ENCODE peak calls at places on chromosomes 6 and 20, in seven cellular contexts. One of them, this sample, is unnamed.

GRCh38 chr6:6008648-6009421 is 2.1 kb upstream of the NRN1 start:
- DNase-seq in H9: peak; percentile 92
- DNase-seq in H1: peak; percentile 84
- DNase-seq in neuronal stem cell: peak; percentile 86
- DNase-seq in IMR-90: no peak
- DNase-seq in mesenchymal stem cell: no peak
- DNase-seq in mesendoderm: peak; percentile 91
- DNase-seq in this sample: peak; percentile 64

GRCh38 chr20:58700121-58700780 is 7.7 kb downstream of the NPEPL1 start:
- DNase-seq in mesendoderm: no peak
- DNase-seq in H9: no peak
- DNase-seq in H1: no peak
- DNase-seq in mesenchymal stem cell: no peak
- DNase-seq in neuronal stem cell: no peak
- DNase-seq in IMR-90: peak; percentile 78
- DNase-seq in this sample: no peak

GRCh38 chr20:63007472-63007721 is 633 bp upstream of the BHLHE23 start:
- DNase-seq in H1: no peak
- DNase-seq in mesendoderm: no peak
- DNase-seq in H9: no peak
- DNase-seq in neuronal stem cell: no peak
- DNase-seq in IMR-90: no peak
- DNase-seq in mesenchymal stem cell: no peak
- DNase-seq in this sample: no peak

GRCh38 chr6:104381907-104382306 is 477.8 kb downstream of the HACE1 start:
- DNase-seq in mesenchymal stem cell: no peak
- DNase-seq in IMR-90: no peak
- DNase-seq in neuronal stem cell: no peak
- DNase-seq in mesendoderm: peak; percentile 27
- DNase-seq in H1: no peak
- DNase-seq in H9: peak; percentile 40
- DNase-seq in this sample: no peak

GRCh38 chr6:39430968-39431523 is 108.5 kb upstream of the KCNK16 start:
- DNase-seq in neuronal stem cell: no peak
- DNase-seq in mesendoderm: peak; percentile 24
- DNase-seq in IMR-90: no peak
- DNase-seq in mesenchymal stem cell: peak; percentile 31
- DNase-seq in H9: peak; percentile 62
- DNase-seq in H1: peak; percentile 65
- DNase-seq in this sample: no peak

GRCh38 chr6:14670806-14671205 is 553.2 kb downstream of the CD83 start:
- DNase-seq in H9: no peak
- DNase-seq in neuronal stem cell: no peak
- DNase-seq in mesendoderm: no peak
- DNase-seq in H1: no peak
- DNase-seq in mesenchymal stem cell: no peak
- DNase-seq in IMR-90: no peak
- DNase-seq in this sample: no peak

GRCh38 chr20:49030954-49031619 is 15.0 kb upstream of the CSE1L start:
- DNase-seq in H9: no peak
- DNase-seq in neuronal stem cell: no peak
- DNase-seq in mesenchymal stem cell: no peak
- DNase-seq in mesendoderm: no peak
- DNase-seq in H1: no peak
- DNase-seq in IMR-90: no peak
- DNase-seq in this sample: no peak

GRCh38 chr6:157832250-157832967 is 9.4 kb downstream of the SNX9 start:
- DNase-seq in neuronal stem cell: no peak
- DNase-seq in H9: no peak
- DNase-seq in mesenchymal stem cell: peak; percentile 63
- DNase-seq in H1: no peak
- DNase-seq in mesendoderm: no peak
- DNase-seq in IMR-90: peak; percentile 56
- DNase-seq in this sample: no peak

GRCh38 chr6:154403803-154404202 is 47.2 kb upstream of the IPCEF1 start:
- DNase-seq in neuronal stem cell: no peak
- DNase-seq in IMR-90: peak; percentile 82
- DNase-seq in H1: no peak
- DNase-seq in mesendoderm: no peak
- DNase-seq in H9: no peak
- DNase-seq in mesenchymal stem cell: peak; percentile 55
- DNase-seq in this sample: no peak

GRCh38 chr6:6676910-6677441 is 88.5 kb downstream of the LY86 start:
- DNase-seq in H9: peak; percentile 81
- DNase-seq in mesendoderm: peak; percentile 88
- DNase-seq in mesenchymal stem cell: peak; percentile 81
- DNase-seq in IMR-90: peak; percentile 69
- DNase-seq in H1: peak; percentile 95
- DNase-seq in neuronal stem cell: peak; percentile 85
- DNase-seq in this sample: peak; percentile 75

GRCh38 chr6:150334790-150335783 is 33.7 kb upstream of the IYD start:
- DNase-seq in H1: no peak
- DNase-seq in mesenchymal stem cell: peak; percentile 67
- DNase-seq in H9: peak; percentile 46
- DNase-seq in neuronal stem cell: peak; percentile 56
- DNase-seq in mesendoderm: peak; percentile 65
- DNase-seq in IMR-90: peak; percentile 82
- DNase-seq in this sample: peak; percentile 38

GRCh38 chr6:17098538-17098937 is 3.3 kb upstream of the STMND1 start:
- DNase-seq in IMR-90: peak; percentile 47
- DNase-seq in H1: no peak
- DNase-seq in mesendoderm: peak; percentile 79
- DNase-seq in mesenchymal stem cell: peak; percentile 50
- DNase-seq in neuronal stem cell: no peak
- DNase-seq in H9: no peak
- DNase-seq in this sample: peak; percentile 58

DNA sequence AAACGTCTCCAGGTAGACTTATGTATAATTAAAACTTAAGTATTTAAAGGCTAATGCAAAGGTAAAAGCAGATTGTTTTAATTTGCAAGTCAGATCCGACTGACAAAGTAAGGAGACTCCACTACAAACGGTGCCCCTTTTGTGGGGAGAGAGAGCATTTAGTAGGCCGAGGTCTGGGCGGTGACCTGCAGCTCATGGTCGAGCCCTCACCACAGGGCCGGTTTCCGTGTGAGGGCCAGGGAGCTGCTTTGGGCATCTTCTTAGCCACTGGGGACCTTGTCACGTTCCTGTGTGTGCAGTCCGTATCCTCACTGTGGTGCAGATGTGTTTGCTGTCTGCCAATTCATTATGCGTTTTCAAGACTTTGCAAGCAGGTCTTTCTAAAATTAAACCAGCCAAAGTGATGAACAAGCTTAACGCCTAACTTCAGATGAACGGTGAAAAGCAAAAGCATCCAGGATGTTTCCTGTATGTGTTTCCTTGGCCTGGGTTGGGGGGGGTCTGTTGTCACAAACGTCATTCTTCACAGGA is 50.0 kb downstream of the CDH4 start:
- DNase-seq in H1: no peak
- DNase-seq in mesenchymal stem cell: no peak
- DNase-seq in neuronal stem cell: no peak
- DNase-seq in H9: no peak
- DNase-seq in IMR-90: no peak
- DNase-seq in mesendoderm: no peak
- DNase-seq in this sample: no peak
- H3K23ac ChIP-seq in H1: no peak overlapping the region
- H3K23ac ChIP-seq in mesenchymal stem cell: no peak overlapping the region
- H3K23ac ChIP-seq in neuronal stem cell: no peak overlapping the region
- H3K23ac ChIP-seq in H9: no peak overlapping the region
- H3K23ac ChIP-seq in IMR-90: no peak overlapping the region
- H3K23ac ChIP-seq in mesendoderm: no peak overlapping the region
- H3K23ac ChIP-seq in this sample: no peak overlapping the region

GRCh38 chr6:119340766-119341487 is 8.6 kb downstream of the MAN1A1 start:
- DNase-seq in mesenchymal stem cell: peak; percentile 24
- DNase-seq in mesendoderm: peak; percentile 98
- DNase-seq in H1: peak; percentile 49
- DNase-seq in neuronal stem cell: peak; percentile 41
- DNase-seq in IMR-90: no peak
- DNase-seq in H9: peak; percentile 53
- DNase-seq in this sample: no peak
- H3K4me1 ChIP-seq in mesenchymal stem cell: no peaks in the 10 kb centered on the region
- H3K4me1 ChIP-seq in mesendoderm: peaks cover 9% of the 10 kb centered on the region
- H3K4me1 ChIP-seq in H1: peaks cover 7% of the 10 kb centered on the region
- H3K4me1 ChIP-seq in neuronal stem cell: no peaks in the 10 kb centered on the region
- H3K4me1 ChIP-seq in IMR-90: peaks cover 2% of the 10 kb centered on the region
- H3K4me1 ChIP-seq in H9: peaks cover 3% of the 10 kb centered on the region
- H3K4me1 ChIP-seq in this sample: no peaks in the 10 kb centered on the region

GRCh38 chr20:8246701-8247100 is 114.6 kb downstream of the PLCB1 start:
- DNase-seq in mesenchymal stem cell: no peak
- DNase-seq in mesendoderm: no peak
- DNase-seq in H1: no peak
- DNase-seq in neuronal stem cell: no peak
- DNase-seq in IMR-90: no peak
- DNase-seq in H9: no peak
- DNase-seq in this sample: peak; percentile 77

GRCh38 chr20:8244637-8245036 is 112.6 kb downstream of the PLCB1 start:
- DNase-seq in mesendoderm: no peak
- DNase-seq in IMR-90: peak; percentile 67
- DNase-seq in neuronal stem cell: no peak
- DNase-seq in mesenchymal stem cell: peak; percentile 53
- DNase-seq in H1: no peak
- DNase-seq in H9: no peak
- DNase-seq in this sample: no peak

GRCh38 chr20:8242827-8243764 is 111.0 kb downstream of the PLCB1 start:
- DNase-seq in H1: no peak
- DNase-seq in mesenchymal stem cell: no peak
- DNase-seq in H9: no peak
- DNase-seq in neuronal stem cell: no peak
- DNase-seq in IMR-90: no peak
- DNase-seq in mesendoderm: no peak
- DNase-seq in this sample: no peak

GRCh38 chr20:8248051-8248450 is 116.0 kb downstream of the PLCB1 start:
- DNase-seq in mesendoderm: peak; percentile 72
- DNase-seq in H1: no peak
- DNase-seq in IMR-90: no peak
- DNase-seq in H9: no peak
- DNase-seq in mesenchymal stem cell: no peak
- DNase-seq in neuronal stem cell: no peak
- DNase-seq in this sample: peak; percentile 48

DNA sequence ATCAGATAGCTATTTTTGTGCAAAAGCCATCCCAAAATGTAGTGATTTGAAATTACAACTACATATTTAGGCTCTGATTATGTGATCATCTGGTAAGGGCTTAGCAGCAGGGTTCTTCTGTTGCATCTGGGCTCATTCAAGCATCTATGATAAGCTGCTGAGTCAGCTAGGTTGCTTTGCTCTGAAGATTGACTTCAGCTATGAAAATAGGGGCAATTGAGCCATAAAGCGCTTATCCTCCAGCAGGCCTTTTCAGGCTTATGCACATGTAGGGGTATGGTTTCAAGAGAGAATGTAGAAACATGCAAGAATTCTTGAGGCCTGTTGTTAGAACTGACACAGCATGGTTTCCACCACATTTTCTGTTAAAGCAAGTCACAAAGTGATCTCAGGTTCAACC is 114.1 kb downstream of the PLCB1 start:
- DNase-seq in H9: no peak
- DNase-seq in H1: no peak
- DNase-seq in mesenchymal stem cell: no peak
- DNase-seq in IMR-90: no peak
- DNase-seq in neuronal stem cell: no peak
- DNase-seq in mesendoderm: peak; percentile 25
- DNase-seq in this sample: no peak
- H3K23ac ChIP-seq in H9: no peak overlapping the region
- H3K23ac ChIP-seq in H1: no peak overlapping the region
- H3K23ac ChIP-seq in mesenchymal stem cell: no peak overlapping the region
- H3K23ac ChIP-seq in IMR-90: no peak overlapping the region
- H3K23ac ChIP-seq in neuronal stem cell: no peak overlapping the region
- H3K23ac ChIP-seq in mesendoderm: no peak overlapping the region
- H3K23ac ChIP-seq in this sample: no peak overlapping the region

DNA sequence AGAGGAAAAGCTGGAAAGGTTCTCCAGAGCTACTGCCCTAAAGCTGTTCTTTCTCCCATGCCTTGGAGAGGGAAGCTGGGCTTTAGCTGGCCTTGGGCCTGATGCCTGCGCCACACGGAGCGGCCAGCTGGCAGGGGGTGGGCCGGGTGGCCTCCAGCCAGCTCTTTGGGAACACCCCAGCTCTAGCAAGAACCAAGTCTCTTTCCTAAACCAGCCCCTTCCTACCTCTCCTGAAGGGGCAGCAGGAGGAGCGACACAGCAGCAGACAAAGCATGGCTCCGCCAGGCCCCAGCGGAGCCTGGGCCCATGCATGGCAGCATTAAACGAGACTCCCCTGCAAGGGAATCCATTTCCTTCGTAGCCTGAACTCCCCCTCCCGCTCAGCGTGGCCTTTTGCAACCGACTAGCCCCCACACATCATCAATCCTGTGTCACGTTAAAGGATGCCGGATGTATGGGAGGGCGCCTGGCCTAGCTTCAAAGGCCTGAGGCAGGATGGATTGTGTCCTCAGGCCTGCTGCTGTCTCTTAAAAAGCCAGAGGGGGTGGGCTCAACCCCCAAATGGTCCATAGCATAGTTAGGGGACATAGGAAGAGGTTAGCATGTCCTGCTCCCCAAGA is 14.0 kb downstream of the MRPS18A start:
- DNase-seq in neuronal stem cell: no peak
- DNase-seq in mesenchymal stem cell: no peak
- DNase-seq in IMR-90: peak; percentile 24
- DNase-seq in H9: no peak
- DNase-seq in mesendoderm: no peak
- DNase-seq in H1: no peak
- DNase-seq in this sample: no peak
- H3K4me1 ChIP-seq in neuronal stem cell: no peaks in the 10 kb centered on the region
- H3K4me1 ChIP-seq in mesenchymal stem cell: peaks cover 2% of the 10 kb centered on the region
- H3K4me1 ChIP-seq in IMR-90: peaks cover 6% of the 10 kb centered on the region
- H3K4me1 ChIP-seq in H9: no peaks in the 10 kb centered on the region
- H3K4me1 ChIP-seq in mesendoderm: peaks cover 7% of the 10 kb centered on the region
- H3K4me1 ChIP-seq in H1: peaks cover 11% of the 10 kb centered on the region
- H3K4me1 ChIP-seq in this sample: peaks cover 20% of the 10 kb centered on the region

GRCh38 chr6:130203370-130203769 is 19.4 kb downstream of the SAMD3 start:
- DNase-seq in mesendoderm: no peak
- DNase-seq in H9: no peak
- DNase-seq in neuronal stem cell: no peak
- DNase-seq in IMR-90: no peak
- DNase-seq in H1: no peak
- DNase-seq in mesenchymal stem cell: no peak
- DNase-seq in this sample: no peak
- H3K23ac ChIP-seq in mesendoderm: no peak overlapping the region
- H3K23ac ChIP-seq in H9: no peak overlapping the region
- H3K23ac ChIP-seq in neuronal stem cell: no peak overlapping the region
- H3K23ac ChIP-seq in IMR-90: no peak overlapping the region
- H3K23ac ChIP-seq in H1: no peak overlapping the region
- H3K23ac ChIP-seq in mesenchymal stem cell: no peak overlapping the region
- H3K23ac ChIP-seq in this sample: no peak overlapping the region